ENCODE peak calls at places on chromosome 14, in four cellular contexts. V is AML-193; A is GDM1; B is CD8-positive, alpha-beta T cell. C is an unnamed sample.

GRCh38 chr14:22978873-22979671 is 3.3 kb downstream of the AJUBA start:
- DNase-seq in V (no peak), A (no peak), B (no peak), C (no peak)

GRCh38 chr14:89672636-89673279 is 255.7 kb upstream of the FOXN3 start:
- DNase-seq in V (no peak), A (no peak), B (no peak), C (no peak)

GRCh38 chr14:54567634-54568561 is 970 bp downstream of the SAMD4A start:
- DNase-seq in V (no peak), A (peak; percentile 34), B (peak; percentile 42), C (peak; percentile 15)

GRCh38 chr14:35900741-35901140 is 74.6 kb downstream of the BRMS1L start:
- DNase-seq in V (no peak), A (no peak), B (no peak), C (no peak)

GRCh38 chr14:92397140-92397815 is 74.3 kb downstream of the SLC24A4 start:
- DNase-seq in V (no peak), A (no peak), B (no peak), C (no peak)

GRCh38 chr14:82667501-82667900 is 1133.8 kb upstream of the SEL1L start:
- DNase-seq in V (no peak), A (no peak), B (no peak), C (no peak)

GRCh38 chr14:60323199-60323891 is 74.3 kb downstream of the PPM1A start:
- DNase-seq in V (no peak), A (no peak), B (no peak), C (no peak)

GRCh38 chr14:105864651-105865265 is 338.4 kb downstream of the TMEM121 start:
- DNase-seq in V (no peak), A (no peak), B (peak; percentile 2), C (no peak)

GRCh38 chr14:103736546-103737431 is 21.2 kb downstream of the ZFYVE21 start:
- DNase-seq in V (no peak), A (no peak), B (no peak), C (no peak)

GRCh38 chr14:57834961-57835360 is 30.9 kb downstream of the SLC35F4 start:
- DNase-seq in V (no peak), A (no peak), B (no peak), C (no peak)

GRCh38 chr14:40386433-40386832 is 954.2 kb upstream of the FBXO33 start:
- DNase-seq in V (no peak), A (no peak), B (no peak), C (no peak)